ENCODE peak calls at places on chromosomes 3 and 15, in nine cellular contexts. One of them, this sample, is unnamed.

GRCh38 chr3:49161808-49162530 is 4.2 kb downstream of the CCDC71 start:
- DNase-seq in cardiac muscle cell: no peak
- DNase-seq in astrocyte of the spinal cord: no peak
- DNase-seq in upper lobe of right lung: no peak
- DNase-seq in stimulated activated CD4-positive, alpha-beta T cell treated with anti-CD3 and anti-CD28 coated beads, Interleukin-1b, Interleukin-23, amount 100 ng/mL, for 48 hours: peak; percentile 13
- DNase-seq in stimulated activated CD8-positive, alpha-beta memory T cell treated with anti-CD3 and anti-CD28 coated beads, Interleukin-7, amount 100 ng/mL, for 1 hour: no peak
- DNase-seq in Calu3: no peak
- DNase-seq in IMR-90: no peak
- DNase-seq in activated naive CD8-positive, alpha-beta T cell treated with anti-CD3 and anti-CD28 coated beads, Interleukin-2, amount 10 ng/mL, durations not matched to agents 7 days and 5 days: no peak
- DNase-seq in this sample: no peak

GRCh38 chr3:53102601-53103147 is 27.6 kb downstream of the RFT1 start:
- DNase-seq in IMR-90: no peak
- DNase-seq in upper lobe of right lung: no peak
- DNase-seq in activated naive CD8-positive, alpha-beta T cell treated with anti-CD3 and anti-CD28 coated beads, Interleukin-2, amount 10 ng/mL, durations not matched to agents 7 days and 5 days: peak; percentile 55
- DNase-seq in Calu3: no peak
- DNase-seq in astrocyte of the spinal cord: no peak
- DNase-seq in stimulated activated CD4-positive, alpha-beta T cell treated with anti-CD3 and anti-CD28 coated beads, Interleukin-1b, Interleukin-23, amount 100 ng/mL, for 48 hours: peak; percentile 61
- DNase-seq in cardiac muscle cell: no peak
- DNase-seq in stimulated activated CD8-positive, alpha-beta memory T cell treated with anti-CD3 and anti-CD28 coated beads, Interleukin-7, amount 100 ng/mL, for 1 hour: no peak
- DNase-seq in this sample: peak; percentile 76

GRCh38 chr15:37416103-37416502 is 315.8 kb upstream of the MEIS2 start:
- DNase-seq in upper lobe of right lung: no peak
- DNase-seq in IMR-90: no peak
- DNase-seq in cardiac muscle cell: no peak
- DNase-seq in astrocyte of the spinal cord: no peak
- DNase-seq in Calu3: no peak
- DNase-seq in stimulated activated CD8-positive, alpha-beta memory T cell treated with anti-CD3 and anti-CD28 coated beads, Interleukin-7, amount 100 ng/mL, for 1 hour: no peak
- DNase-seq in stimulated activated CD4-positive, alpha-beta T cell treated with anti-CD3 and anti-CD28 coated beads, Interleukin-1b, Interleukin-23, amount 100 ng/mL, for 48 hours: no peak
- DNase-seq in activated naive CD8-positive, alpha-beta T cell treated with anti-CD3 and anti-CD28 coated beads, Interleukin-2, amount 10 ng/mL, durations not matched to agents 7 days and 5 days: no peak
- DNase-seq in this sample: no peak

GRCh38 chr3:89049119-89049518 is 58.3 kb upstream of the EPHA3 start:
- DNase-seq in astrocyte of the spinal cord: no peak
- DNase-seq in IMR-90: peak; percentile 11
- DNase-seq in stimulated activated CD4-positive, alpha-beta T cell treated with anti-CD3 and anti-CD28 coated beads, Interleukin-1b, Interleukin-23, amount 100 ng/mL, for 48 hours: no peak
- DNase-seq in upper lobe of right lung: no peak
- DNase-seq in cardiac muscle cell: no peak
- DNase-seq in activated naive CD8-positive, alpha-beta T cell treated with anti-CD3 and anti-CD28 coated beads, Interleukin-2, amount 10 ng/mL, durations not matched to agents 7 days and 5 days: no peak
- DNase-seq in Calu3: peak; percentile 1
- DNase-seq in stimulated activated CD8-positive, alpha-beta memory T cell treated with anti-CD3 and anti-CD28 coated beads, Interleukin-7, amount 100 ng/mL, for 1 hour: no peak
- DNase-seq in this sample: no peak

GRCh38 chr15:89799925-89800500 is 14.6 kb downstream of the ANPEP start:
- DNase-seq in Calu3: no peak
- DNase-seq in astrocyte of the spinal cord: no peak
- DNase-seq in upper lobe of right lung: no peak
- DNase-seq in activated naive CD8-positive, alpha-beta T cell treated with anti-CD3 and anti-CD28 coated beads, Interleukin-2, amount 10 ng/mL, durations not matched to agents 7 days and 5 days: no peak
- DNase-seq in cardiac muscle cell: no peak
- DNase-seq in IMR-90: no peak
- DNase-seq in stimulated activated CD8-positive, alpha-beta memory T cell treated with anti-CD3 and anti-CD28 coated beads, Interleukin-7, amount 100 ng/mL, for 1 hour: no peak
- DNase-seq in stimulated activated CD4-positive, alpha-beta T cell treated with anti-CD3 and anti-CD28 coated beads, Interleukin-1b, Interleukin-23, amount 100 ng/mL, for 48 hours: no peak
- DNase-seq in this sample: no peak

GRCh38 chr3:129453732-129454131 is 13.7 kb downstream of the IFT122 start:
- DNase-seq in astrocyte of the spinal cord: no peak
- DNase-seq in activated naive CD8-positive, alpha-beta T cell treated with anti-CD3 and anti-CD28 coated beads, Interleukin-2, amount 10 ng/mL, durations not matched to agents 7 days and 5 days: no peak
- DNase-seq in Calu3: no peak
- DNase-seq in IMR-90: peak; percentile 75
- DNase-seq in stimulated activated CD8-positive, alpha-beta memory T cell treated with anti-CD3 and anti-CD28 coated beads, Interleukin-7, amount 100 ng/mL, for 1 hour: no peak
- DNase-seq in stimulated activated CD4-positive, alpha-beta T cell treated with anti-CD3 and anti-CD28 coated beads, Interleukin-1b, Interleukin-23, amount 100 ng/mL, for 48 hours: no peak
- DNase-seq in cardiac muscle cell: peak; percentile 74
- DNase-seq in upper lobe of right lung: no peak
- DNase-seq in this sample: no peak

GRCh38 chr3:73351423-73352071 is 273.2 kb downstream of the PDZRN3 start:
- DNase-seq in upper lobe of right lung: no peak
- DNase-seq in astrocyte of the spinal cord: no peak
- DNase-seq in activated naive CD8-positive, alpha-beta T cell treated with anti-CD3 and anti-CD28 coated beads, Interleukin-2, amount 10 ng/mL, durations not matched to agents 7 days and 5 days: no peak
- DNase-seq in IMR-90: no peak
- DNase-seq in Calu3: no peak
- DNase-seq in cardiac muscle cell: peak; percentile 26
- DNase-seq in stimulated activated CD4-positive, alpha-beta T cell treated with anti-CD3 and anti-CD28 coated beads, Interleukin-1b, Interleukin-23, amount 100 ng/mL, for 48 hours: no peak
- DNase-seq in stimulated activated CD8-positive, alpha-beta memory T cell treated with anti-CD3 and anti-CD28 coated beads, Interleukin-7, amount 100 ng/mL, for 1 hour: no peak
- DNase-seq in this sample: no peak

GRCh38 chr3:42961633-42962032 is 17.5 kb upstream of the GASK1A start:
- DNase-seq in IMR-90: peak; percentile 56
- DNase-seq in upper lobe of right lung: no peak
- DNase-seq in activated naive CD8-positive, alpha-beta T cell treated with anti-CD3 and anti-CD28 coated beads, Interleukin-2, amount 10 ng/mL, durations not matched to agents 7 days and 5 days: no peak
- DNase-seq in astrocyte of the spinal cord: peak; percentile 51
- DNase-seq in cardiac muscle cell: peak; percentile 75
- DNase-seq in stimulated activated CD4-positive, alpha-beta T cell treated with anti-CD3 and anti-CD28 coated beads, Interleukin-1b, Interleukin-23, amount 100 ng/mL, for 48 hours: no peak
- DNase-seq in stimulated activated CD8-positive, alpha-beta memory T cell treated with anti-CD3 and anti-CD28 coated beads, Interleukin-7, amount 100 ng/mL, for 1 hour: no peak
- DNase-seq in Calu3: peak; percentile 39
- DNase-seq in this sample: no peak

GRCh38 chr3:123374016-123374415 is 74.9 kb downstream of the ADCY5 start:
- DNase-seq in Calu3: no peak
- DNase-seq in cardiac muscle cell: no peak
- DNase-seq in stimulated activated CD8-positive, alpha-beta memory T cell treated with anti-CD3 and anti-CD28 coated beads, Interleukin-7, amount 100 ng/mL, for 1 hour: no peak
- DNase-seq in upper lobe of right lung: peak; percentile 9
- DNase-seq in IMR-90: no peak
- DNase-seq in stimulated activated CD4-positive, alpha-beta T cell treated with anti-CD3 and anti-CD28 coated beads, Interleukin-1b, Interleukin-23, amount 100 ng/mL, for 48 hours: no peak
- DNase-seq in activated naive CD8-positive, alpha-beta T cell treated with anti-CD3 and anti-CD28 coated beads, Interleukin-2, amount 10 ng/mL, durations not matched to agents 7 days and 5 days: no peak
- DNase-seq in astrocyte of the spinal cord: no peak
- DNase-seq in this sample: no peak

GRCh38 chr15:57259511-57260143 is 116.7 kb upstream of the CGNL1 start:
- DNase-seq in Calu3: no peak
- DNase-seq in IMR-90: no peak
- DNase-seq in stimulated activated CD8-positive, alpha-beta memory T cell treated with anti-CD3 and anti-CD28 coated beads, Interleukin-7, amount 100 ng/mL, for 1 hour: no peak
- DNase-seq in activated naive CD8-positive, alpha-beta T cell treated with anti-CD3 and anti-CD28 coated beads, Interleukin-2, amount 10 ng/mL, durations not matched to agents 7 days and 5 days: no peak
- DNase-seq in astrocyte of the spinal cord: peak; percentile 17
- DNase-seq in cardiac muscle cell: no peak
- DNase-seq in stimulated activated CD4-positive, alpha-beta T cell treated with anti-CD3 and anti-CD28 coated beads, Interleukin-1b, Interleukin-23, amount 100 ng/mL, for 48 hours: no peak
- DNase-seq in upper lobe of right lung: no peak
- DNase-seq in this sample: no peak

GRCh38 chr3:23751485-23751811 is 54.3 kb upstream of the UBE2E1 start:
- DNase-seq in activated naive CD8-positive, alpha-beta T cell treated with anti-CD3 and anti-CD28 coated beads, Interleukin-2, amount 10 ng/mL, durations not matched to agents 7 days and 5 days: no peak
- DNase-seq in astrocyte of the spinal cord: peak; percentile 26
- DNase-seq in IMR-90: no peak
- DNase-seq in upper lobe of right lung: no peak
- DNase-seq in Calu3: no peak
- DNase-seq in cardiac muscle cell: peak; percentile 79
- DNase-seq in stimulated activated CD4-positive, alpha-beta T cell treated with anti-CD3 and anti-CD28 coated beads, Interleukin-1b, Interleukin-23, amount 100 ng/mL, for 48 hours: no peak
- DNase-seq in stimulated activated CD8-positive, alpha-beta memory T cell treated with anti-CD3 and anti-CD28 coated beads, Interleukin-7, amount 100 ng/mL, for 1 hour: no peak
- DNase-seq in this sample: no peak

GRCh38 chr3:5298453-5298852 is 110.9 kb downstream of the EDEM1 start:
- DNase-seq in stimulated activated CD8-positive, alpha-beta memory T cell treated with anti-CD3 and anti-CD28 coated beads, Interleukin-7, amount 100 ng/mL, for 1 hour: no peak
- DNase-seq in activated naive CD8-positive, alpha-beta T cell treated with anti-CD3 and anti-CD28 coated beads, Interleukin-2, amount 10 ng/mL, durations not matched to agents 7 days and 5 days: no peak
- DNase-seq in IMR-90: no peak
- DNase-seq in upper lobe of right lung: no peak
- DNase-seq in stimulated activated CD4-positive, alpha-beta T cell treated with anti-CD3 and anti-CD28 coated beads, Interleukin-1b, Interleukin-23, amount 100 ng/mL, for 48 hours: no peak
- DNase-seq in Calu3: no peak
- DNase-seq in astrocyte of the spinal cord: no peak
- DNase-seq in cardiac muscle cell: no peak
- DNase-seq in this sample: no peak

GRCh38 chr15:66611257-66612053 is 45.7 kb upstream of the LCTL start:
- DNase-seq in activated naive CD8-positive, alpha-beta T cell treated with anti-CD3 and anti-CD28 coated beads, Interleukin-2, amount 10 ng/mL, durations not matched to agents 7 days and 5 days: no peak
- DNase-seq in stimulated activated CD4-positive, alpha-beta T cell treated with anti-CD3 and anti-CD28 coated beads, Interleukin-1b, Interleukin-23, amount 100 ng/mL, for 48 hours: no peak
- DNase-seq in stimulated activated CD8-positive, alpha-beta memory T cell treated with anti-CD3 and anti-CD28 coated beads, Interleukin-7, amount 100 ng/mL, for 1 hour: no peak
- DNase-seq in astrocyte of the spinal cord: no peak
- DNase-seq in upper lobe of right lung: peak; percentile 72
- DNase-seq in Calu3: no peak
- DNase-seq in IMR-90: no peak
- DNase-seq in cardiac muscle cell: no peak
- DNase-seq in this sample: peak; percentile 21

GRCh38 chr15:62877276-62877857 is 165.2 kb upstream of the TPM1 start:
- DNase-seq in stimulated activated CD4-positive, alpha-beta T cell treated with anti-CD3 and anti-CD28 coated beads, Interleukin-1b, Interleukin-23, amount 100 ng/mL, for 48 hours: no peak
- DNase-seq in IMR-90: no peak
- DNase-seq in activated naive CD8-positive, alpha-beta T cell treated with anti-CD3 and anti-CD28 coated beads, Interleukin-2, amount 10 ng/mL, durations not matched to agents 7 days and 5 days: no peak
- DNase-seq in cardiac muscle cell: no peak
- DNase-seq in Calu3: no peak
- DNase-seq in upper lobe of right lung: no peak
- DNase-seq in stimulated activated CD8-positive, alpha-beta memory T cell treated with anti-CD3 and anti-CD28 coated beads, Interleukin-7, amount 100 ng/mL, for 1 hour: no peak
- DNase-seq in astrocyte of the spinal cord: no peak
- DNase-seq in this sample: no peak

This sample was measured in CD14-positive monocyte.